ENCODE peak calls at places on chromosomes 16 and 17, in four cellular contexts. P is K562, W is GM12878, Q is HL-60. G is an unnamed sample.

GRCh38 chr16:104355-104754 is 26.3 kb downstream of the MPG start:
- DNase-seq in P (no peak), Q (no peak), W (no peak), G (no peak)

GRCh38 chr16:51952500-51952899 is 594.4 kb downstream of the TOX3 start:
- DNase-seq in W (no peak), P (no peak), Q (no peak), G (no peak)

GRCh38 chr17:6450926-6451717 is 6.9 kb downstream of the PIMREG start:
- DNase-seq in P (no peak), Q (no peak), W (no peak), G (no peak)

GRCh38 chr17:41565338-41565737 is 6.5 kb downstream of the KRT9 start:
- DNase-seq in W (no peak), P (no peak), Q (no peak), G (no peak)

GRCh38 chr17:34487616-34488015 is 91.8 kb upstream of the TMEM132E start:
- DNase-seq in P (no peak), W (no peak), Q (no peak), G (no peak)

GRCh38 chr16:11232852-11233726 is 22.9 kb downstream of the SOCS1 start:
- DNase-seq in Q (peak), W (no peak), P (peak), G (peak)

GRCh38 chr17:83084214-83084613 is 4.8 kb downstream of the METRNL start:
- DNase-seq in W (no peak), P (no peak), Q (no peak), G (no peak)

GRCh38 chr16:29774730-29775129 is 3.3 kb upstream of the ZG16 start:
- DNase-seq in P (no peak), W (no peak), Q (no peak), G (no peak)

GRCh38 chr16:23194497-23195221 is 12.1 kb downstream of the SCNN1G start:
- DNase-seq in P (no peak), W (no peak), Q (no peak), G (no peak)

GRCh38 chr17:8826808-8827435 is 27.8 kb upstream of the MFSD6L start:
- DNase-seq in W (no peak), P (no peak), Q (no peak), G (no peak)

GRCh38 chr16:50742521-50743150 is 750 bp downstream of the CYLD start:
- DNase-seq in Q (peak), P (peak), W (no peak), G (no peak)

GRCh38 chr17:79983456-79983855 is 52.2 kb downstream of the TBC1D16 start:
- DNase-seq in P (no peak), Q (no peak), W (no peak), G (peak)

GRCh38 chr17:39177256-39177655 is 11.3 kb upstream of the ARL5C start:
- DNase-seq in Q (no peak), P (peak), W (no peak), G (no peak)

GRCh38 chr16:67598527-67598926 is 36.2 kb downstream of the CTCF start:
- DNase-seq in Q (no peak), W (no peak), P (no peak), G (no peak)

GRCh38 chr17:27563532-27563931 is 67.5 kb upstream of the LGALS9 start:
- DNase-seq in W (no peak), Q (no peak), P (no peak), G (no peak)

GRCh38 chr17:36544049-36544319 is 735 bp upstream of the GGNBP2 start:
- DNase-seq in Q (peak), W (peak), P (peak), G (peak)

GRCh38 chr17:68783861-68784260 is 171.3 kb downstream of the ABCA8 start:
- DNase-seq in W (no peak), Q (no peak), P (no peak), G (no peak)

GRCh38 chr17:73455050-73455687 is 143.4 kb upstream of the CDC42EP4 start:
- DNase-seq in Q (no peak), W (no peak), P (no peak), G (no peak)

GRCh38 chr16:22815863-22816262 is 1.9 kb downstream of the HS3ST2 start:
- DNase-seq in W (no peak), P (no peak), Q (no peak), G (no peak)

GRCh38 chr17:28500712-28501379 is 5.3 kb upstream of the FOXN1 start:
- DNase-seq in W (peak), P (peak), Q (no peak), G (peak)

GRCh38 chr16:27862953-27863352 is 200.6 kb downstream of the GSG1L start:
- DNase-seq in Q (no peak), P (no peak), W (no peak), G (no peak)

GRCh38 chr17:7435676-7436555 is 681 bp downstream of the TMEM102 start:
- DNase-seq in W (no peak), P (peak), Q (peak), G (no peak)

GRCh38 chr17:74330446-74330845 is 4.4 kb downstream of the KIF19 start:
- DNase-seq in P (no peak), W (no peak), Q (no peak), G (no peak)

GRCh38 chr16:23134274-23134673 is 15.0 kb downstream of the USP31 start:
- DNase-seq in P (peak), W (no peak), Q (no peak), G (no peak)

GRCh38 chr16:17275989-17276530 is 194.7 kb downstream of the XYLT1 start:
- DNase-seq in P (no peak), Q (peak), W (no peak), G (no peak)

GRCh38 chr17:55238931-55239297 is 25.8 kb upstream of the HLF start:
- DNase-seq in P (peak), Q (no peak), W (no peak), G (no peak)

GRCh38 chr17:41965694-41966375 is 760 bp upstream of the CNP start:
- DNase-seq in W (no peak), P (peak), Q (peak), G (no peak)

GRCh38 chr17:33725675-33726271 is 432.7 kb upstream of the ASIC2 start:
- DNase-seq in W (no peak), P (peak), Q (peak), G (no peak)

GRCh38 chr17:13395346-13395745 is 206.4 kb downstream of the HS3ST3A1 start:
- DNase-seq in W (no peak), P (no peak), Q (no peak), G (no peak)

GRCh38 chr16:72474511-72475123 is 302.7 kb upstream of the PMFBP1 start:
- DNase-seq in W (no peak), Q (no peak), P (no peak), G (no peak)

GRCh38 chr17:41061969-41062368 is 2.1 kb upstream of the KRTAP2-3 start:
- DNase-seq in Q (no peak), W (no peak), P (no peak), G (no peak)

GRCh38 chr17:35489944-35490343 is 41.4 kb upstream of the SLFN13 start:
- DNase-seq in P (no peak), W (no peak), Q (no peak), G (no peak)

GRCh38 chr16:26816885-26817571 is 249.7 kb upstream of the C16orf82 start:
- DNase-seq in Q (no peak), W (no peak), P (peak), G (no peak)

DNA sequence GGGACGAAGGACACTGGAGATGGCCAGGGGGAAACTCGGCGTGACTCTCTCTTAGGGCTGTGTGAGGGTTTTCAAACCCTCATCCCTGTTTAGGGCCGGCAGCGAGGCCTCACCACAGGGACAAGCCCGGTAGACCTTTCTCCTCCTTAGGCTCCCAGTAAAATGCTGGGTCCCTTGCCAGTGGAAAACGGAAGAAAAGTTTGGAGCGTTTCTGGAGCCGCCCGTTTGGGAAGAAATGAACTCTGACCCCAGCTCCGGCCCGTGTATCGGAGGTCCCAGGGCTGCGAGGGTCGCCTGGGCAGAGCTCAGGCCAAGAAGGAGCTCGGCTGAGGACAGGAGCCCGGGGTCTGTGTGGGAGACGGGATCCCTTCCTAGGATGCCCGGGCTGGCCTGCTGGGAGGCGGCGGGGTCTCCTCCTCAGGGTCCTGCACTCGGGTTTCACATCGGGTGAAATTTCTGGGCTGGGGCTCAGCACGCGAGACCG is 23.2 kb downstream of the ZNF213 start:
- DNase-seq in P (no peak), W (no peak), Q (peak), G (no peak)
- TF ChIP-seq SPI1 in P (no peak), W (no peak), Q (no peak), G (no peak)

DNA sequence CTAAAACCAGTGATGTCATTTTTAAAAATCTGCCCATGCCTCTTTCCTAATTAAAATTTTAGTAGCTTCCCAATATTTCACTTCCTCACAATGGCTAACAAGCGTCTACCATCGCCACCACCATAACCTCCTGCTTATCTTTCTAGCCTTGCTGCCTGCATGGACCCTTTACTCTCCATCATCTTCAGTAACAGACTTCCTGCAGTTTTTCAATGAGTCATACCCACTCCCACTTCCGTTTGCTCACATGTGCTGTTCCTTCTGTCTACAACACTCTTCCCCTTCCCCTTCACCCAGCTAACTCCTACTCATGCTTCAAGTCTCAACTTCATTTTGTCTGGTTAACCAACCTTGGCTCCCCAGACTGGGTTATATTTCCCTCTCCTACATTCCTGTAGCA is 12.8 kb upstream of the SKAP1 start:
- DNase-seq in P (peak), Q (peak), W (no peak), G (no peak)
- TF ChIP-seq SPI1 in P (peak), Q (peak), W (peak), G (peak)

GRCh38 chr17:61734012-61734411 is 129.3 kb downstream of the BRIP1 start:
- DNase-seq in W (no peak), Q (no peak), P (no peak), G (no peak)
- TF ChIP-seq SPI1 in W (no peak), Q (no peak), P (no peak), G (no peak)

GRCh38 chr17:1676401-1676800 is 8.3 kb downstream of the PRPF8 start:
- DNase-seq in P (no peak), Q (no peak), W (no peak), G (no peak)

GRCh38 chr17:1673041-1673790 is 11.5 kb downstream of the PRPF8 start:
- DNase-seq in Q (peak), W (no peak), P (no peak), G (no peak)
- TF ChIP-seq SPI1 in Q (no peak), W (no peak), P (no peak), G (no peak)

GRCh38 chr16:89971495-89972243 is 23.1 kb downstream of the DEF8 start:
- DNase-seq in P (peak), W (no peak), Q (no peak), G (no peak)
- TF ChIP-seq SPI1 in P (no peak), W (no peak), Q (no peak), G (no peak)

DNA sequence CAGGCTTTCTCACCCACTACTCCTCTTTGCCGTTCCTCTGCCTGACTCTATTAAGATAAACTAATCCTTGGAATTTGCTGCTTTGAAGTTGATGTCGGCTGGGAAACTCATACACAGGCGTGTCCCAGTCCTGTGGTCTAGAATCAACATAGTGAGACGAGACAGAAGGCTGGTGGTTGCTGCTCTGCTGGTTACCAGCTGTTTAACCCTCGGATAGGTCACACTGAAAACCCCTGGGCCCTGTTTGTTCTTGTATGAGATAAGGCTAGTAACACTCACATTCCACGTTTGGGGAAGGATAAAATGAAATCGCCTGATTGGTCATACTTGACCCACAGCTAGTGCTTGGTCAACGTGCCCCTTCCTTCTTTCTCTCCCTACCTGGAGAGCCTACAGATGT is 517.0 kb downstream of the CDH13 start:
- DNase-seq in W (no peak), Q (no peak), P (no peak), G (no peak)
- TF ChIP-seq SPI1 in W (no peak), Q (no peak), P (no peak), G (no peak)

GRCh38 chr16:86812363-86812970 is 234.1 kb downstream of the FOXL1 start:
- DNase-seq in W (no peak), P (no peak), Q (no peak), G (no peak)
- TF ChIP-seq SPI1 in W (no peak), P (no peak), Q (no peak), G (no peak)

DNA sequence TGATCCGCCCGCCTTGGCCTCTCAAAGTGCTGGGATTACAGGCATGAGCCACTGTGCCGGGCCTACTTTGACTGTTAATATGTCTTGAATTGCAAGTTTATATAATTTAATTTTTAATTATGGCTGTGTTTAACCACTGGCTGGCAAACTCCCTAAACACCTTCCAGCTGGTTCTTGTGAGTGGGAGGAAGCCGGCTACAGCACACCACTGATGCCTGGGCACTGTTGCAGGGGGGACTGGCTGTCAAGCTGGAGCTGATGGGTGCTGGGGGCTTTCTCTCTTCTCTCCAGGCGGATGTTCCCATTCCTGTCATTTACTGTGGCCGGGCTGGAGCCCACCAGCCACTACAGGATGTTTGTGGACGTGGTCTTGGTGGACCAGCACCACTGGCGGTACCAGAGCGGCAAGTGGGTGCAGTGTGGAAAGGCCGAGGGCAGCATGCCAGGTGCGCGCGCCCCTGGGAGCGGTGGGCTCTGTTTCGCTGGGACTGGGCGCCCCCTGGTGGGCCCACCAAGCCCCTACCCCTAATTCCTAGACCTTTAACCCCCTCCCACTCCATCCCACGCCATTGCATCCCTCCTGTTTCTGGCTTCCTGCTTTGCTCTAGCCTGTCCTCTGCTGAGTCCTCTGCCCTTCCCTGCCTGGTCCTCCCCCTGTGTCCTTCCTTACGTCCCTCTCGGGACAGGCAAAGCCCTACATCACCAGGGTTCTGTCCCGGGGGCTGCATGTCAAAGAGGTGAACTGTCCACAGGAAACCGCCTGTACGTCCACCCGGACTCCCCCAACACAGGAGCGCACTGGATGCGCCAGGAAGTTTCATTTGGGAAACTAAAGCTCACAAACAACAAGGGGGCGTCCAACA is 9.5 kb downstream of the TBX21 start:
- DNase-seq in W (no peak), P (peak), Q (no peak), G (no peak)
- TF ChIP-seq SPI1 in W (no peak), P (no peak), Q (no peak), G (no peak)

G was measured in GM12891.